ENCODE peak calls at places on chromosomes 13 and 19, in five cellular contexts. B is astrocyte, N is right cardiac atrium, H is upper lobe of right lung, D is body of pancreas. E is an unnamed sample.

GRCh38 chr13:95643471-95643813 is 1.1 kb downstream of the DZIP1 start:
- DNase-seq in D (no peak), N (no peak), H (no peak), B (peak; percentile 46), E (no peak)

GRCh38 chr13:84025828-84026227 is 143.6 kb upstream of the SLITRK1 start:
- DNase-seq in D (no peak), B (no peak), N (no peak), H (no peak), E (no peak)

GRCh38 chr13:28185256-28185655 is 46.9 kb downstream of the PAN3 start:
- DNase-seq in D (no peak), H (no peak), N (no peak), B (peak; percentile 7), E (no peak)

GRCh38 chr19:8638078-8638619 is 7.7 kb downstream of the NFILZ start:
- DNase-seq in B (peak; percentile 82), D (peak; percentile 48), N (no peak), H (peak; percentile 67), E (no peak)

GRCh38 chr13:95156208-95156607 is 145.0 kb downstream of the ABCC4 start:
- DNase-seq in D (no peak), B (no peak), N (no peak), H (no peak), E (no peak)

GRCh38 chr13:28423010-28423409 is 71.9 kb downstream of the FLT1 start:
- DNase-seq in N (peak; percentile 26), D (no peak), H (peak; percentile 77), B (no peak), E (peak; percentile 30)

GRCh38 chr13:58434943-58435342 is 803.4 kb downstream of the PCDH17 start:
- DNase-seq in N (no peak), B (no peak), D (no peak), H (no peak), E (no peak)

GRCh38 chr13:43786472-43786765 is 353 bp downstream of the ENOX1 start:
- DNase-seq in N (peak; percentile 32), H (no peak), D (peak; percentile 16), B (no peak), E (no peak)

GRCh38 chr19:34816708-34817107 is 43.7 kb upstream of the ZNF599 start:
- DNase-seq in N (no peak), B (no peak), D (no peak), H (no peak), E (no peak)

GRCh38 chr13:34695063-34695462 is 247.0 kb upstream of the NBEA start:
- DNase-seq in B (no peak), H (no peak), N (no peak), D (no peak), E (no peak)

GRCh38 chr19:42301646-42302204 is at the start of gene PRR19:
- DNase-seq in H (no peak), N (no peak), D (no peak), B (no peak), E (no peak)

GRCh38 chr13:21458457-21458815 is 667 bp downstream of the ZDHHC20 start:
- DNase-seq in D (peak; percentile 60), H (peak; percentile 80), B (no peak), N (peak; percentile 38), E (peak; percentile 35)

GRCh38 chr19:6379744-6380143 is 4.0 kb upstream of the PSPN start:
- DNase-seq in H (no peak), D (no peak), B (no peak), N (no peak), E (no peak)

GRCh38 chr13:49530452-49530851 is 34.7 kb downstream of the PHF11 start:
- DNase-seq in H (no peak), B (no peak), N (no peak), D (no peak), E (no peak)

GRCh38 chr19:14165986-14166385 is 29.6 kb upstream of the ASF1B start:
- DNase-seq in B (no peak), H (no peak), D (no peak), N (no peak), E (no peak)

GRCh38 chr19:28400953-28401671 is 811.8 kb downstream of the UQCRFS1 start:
- DNase-seq in H (no peak), B (no peak), D (no peak), N (no peak), E (no peak)

GRCh38 chr19:48873476-48874308 is 1.5 kb downstream of the PPP1R15A start:
- DNase-seq in H (no peak), D (no peak), B (no peak), N (no peak), E (no peak)

GRCh38 chr19:45469835-45470146 is 2.0 kb downstream of the FOSB start:
- DNase-seq in H (no peak), D (no peak), N (no peak), B (no peak), E (no peak)

GRCh38 chr13:99367663-99368448 is 60.7 kb upstream of the GPR183 start:
- DNase-seq in N (no peak), B (no peak), H (no peak), D (no peak), E (no peak)

GRCh38 chr13:47719164-47719563 is 281.9 kb downstream of the SUCLA2 start:
- DNase-seq in B (no peak), D (no peak), N (no peak), H (no peak), E (no peak)

GRCh38 chr13:67135356-67135755 is 94.8 kb downstream of the PCDH9 start:
- DNase-seq in B (no peak), H (no peak), D (no peak), N (no peak), E (no peak)

GRCh38 chr19:18478545-18479311 is 40.8 kb upstream of the ISYNA1 start:
- DNase-seq in D (peak; percentile 45), B (peak; percentile 74), N (peak; percentile 84), H (peak; percentile 82), E (peak; percentile 71)

GRCh38 chr13:94239135-94239534 is 240.3 kb downstream of the DCT start:
- DNase-seq in H (no peak), B (peak; percentile 87), D (no peak), N (no peak), E (no peak)

GRCh38 chr19:45640849-45641273 is 1.7 kb upstream of the EML2 start:
- DNase-seq in B (no peak), D (peak; percentile 58), H (peak; percentile 72), N (peak; percentile 20), E (peak; percentile 23)

GRCh38 chr13:80313668-80314278 is 27.2 kb downstream of the SPRY2 start:
- DNase-seq in D (no peak), N (no peak), B (no peak), H (no peak), E (no peak)

GRCh38 chr19:50649433-50650391 is at the start of gene C19orf81:
- DNase-seq in H (no peak), D (no peak), B (no peak), N (no peak), E (no peak)

GRCh38 chr13:93810264-93810663 is 583.7 kb downstream of the GPC6 start:
- DNase-seq in N (no peak), H (no peak), D (no peak), B (no peak), E (no peak)

GRCh38 chr19:50720921-50721291 is 1.3 kb upstream of the SHANK1 start:
- DNase-seq in D (no peak), H (no peak), B (no peak), N (no peak), E (no peak)

GRCh38 chr13:112892759-112893569 is 76.0 kb upstream of the MCF2L start:
- DNase-seq in N (no peak), B (no peak), D (peak; percentile 45), H (no peak), E (no peak)

DNA sequence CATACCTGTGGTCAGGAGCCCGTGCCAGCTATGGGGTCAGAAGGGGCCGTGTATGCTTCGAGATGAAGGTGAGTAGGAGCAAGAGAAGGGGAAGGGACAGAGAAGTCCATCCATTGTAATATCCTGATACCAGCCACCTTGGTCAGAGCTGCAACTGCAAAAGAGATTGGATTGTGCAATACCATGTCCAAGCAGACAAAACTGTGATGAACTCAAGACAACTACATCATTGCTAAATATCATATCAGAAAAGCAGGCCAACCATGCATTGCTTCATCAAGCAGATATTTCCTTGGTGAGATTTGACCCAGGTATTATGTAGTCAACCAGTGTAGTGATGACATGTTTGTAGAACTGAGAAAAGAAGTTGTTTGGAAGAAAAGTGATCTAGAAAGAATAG is 12.1 kb downstream of the HNRNPUL1 start:
- DNase-seq in H (no peak), D (no peak), N (no peak), B (no peak), E (no peak)
- H3K4me1 ChIP-seq in H (no peaks in the 10 kb centered on the region), D (no peaks in the 10 kb centered on the region), N (no peaks in the 10 kb centered on the region), B (no peaks in the 10 kb centered on the region), E (no peaks in the 10 kb centered on the region)

DNA sequence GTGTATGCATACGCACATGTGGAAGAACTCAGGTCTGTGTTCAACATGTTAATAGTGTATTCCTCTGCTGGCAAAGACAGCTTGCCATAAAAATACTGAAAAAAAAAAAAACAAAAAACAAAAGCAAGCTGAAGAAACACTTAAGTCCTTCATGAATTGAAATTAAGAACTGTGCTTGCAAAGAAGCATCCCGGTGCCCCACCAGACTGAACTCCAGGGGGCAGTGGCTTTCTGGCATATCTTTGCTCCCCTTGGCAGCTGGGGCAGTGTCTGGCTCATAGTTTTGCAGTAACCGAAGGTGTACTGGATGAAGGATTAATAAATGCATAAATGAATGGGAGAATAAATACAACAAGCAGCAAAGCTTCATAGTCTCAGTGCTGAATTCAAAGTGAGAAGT is 187.6 kb downstream of the LHFPL6 start:
- DNase-seq in D (peak; percentile 33), B (no peak), N (peak; percentile 49), H (no peak), E (peak; percentile 60)
- H3K4me1 ChIP-seq in D (no peaks in the 10 kb centered on the region), B (peaks cover 15% of the 10 kb centered on the region), N (peaks cover 10% of the 10 kb centered on the region), H (peaks cover 16% of the 10 kb centered on the region), E (peaks cover 74% of the 10 kb centered on the region)

DNA sequence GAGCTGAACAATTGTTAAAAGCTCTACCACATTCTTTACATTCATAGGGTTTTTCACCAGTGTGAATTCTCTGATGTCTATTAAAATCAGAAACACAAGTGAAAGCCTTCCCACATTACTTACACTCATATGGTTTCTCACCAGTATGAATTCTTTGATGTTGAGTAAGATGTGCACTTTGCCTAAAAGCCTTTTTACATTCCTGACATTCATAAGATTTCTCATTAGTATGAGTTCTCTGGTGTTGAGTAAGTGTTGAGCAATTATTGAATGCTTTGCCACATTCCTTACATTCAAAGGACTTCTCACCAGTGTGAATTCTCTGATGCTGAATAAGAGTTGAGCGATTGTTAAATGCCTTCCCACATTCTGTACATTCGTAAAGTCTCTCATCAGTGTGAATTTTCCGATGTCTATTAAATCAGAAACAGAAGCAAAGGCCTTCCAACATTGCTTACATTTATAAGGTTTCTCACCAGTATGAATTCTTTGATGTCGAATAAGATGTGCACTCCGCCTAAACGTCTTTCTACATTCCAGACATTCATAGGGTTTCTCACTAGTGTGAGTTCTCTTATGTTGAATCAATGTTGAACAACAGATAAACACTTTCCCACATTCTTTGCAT is 14.2 kb upstream of the ZFP30 start:
- DNase-seq in D (no peak), N (no peak), H (no peak), B (no peak), E (no peak)
- H3K4me1 ChIP-seq in D (no peaks in the 10 kb centered on the region), N (no peaks in the 10 kb centered on the region), H (no peaks in the 10 kb centered on the region), B (no peaks in the 10 kb centered on the region), E (no peaks in the 10 kb centered on the region)

GRCh38 chr19:46928951-46929350 is 68.2 kb downstream of the ARHGAP35 start:
- DNase-seq in B (no peak), N (no peak), D (no peak), H (no peak), E (no peak)
- H3K4me1 ChIP-seq in B (peaks cover 44% of the 10 kb centered on the region), N (peaks cover 27% of the 10 kb centered on the region), D (peaks cover 21% of the 10 kb centered on the region), H (peaks cover 55% of the 10 kb centered on the region), E (peaks cover 100% of the 10 kb centered on the region)

GRCh38 chr19:10422846-10423245 is 2.5 kb downstream of the PDE4A start:
- DNase-seq in N (no peak), D (no peak), H (no peak), B (no peak), E (no peak)
- H3K4me1 ChIP-seq in N (peaks cover 4% of the 10 kb centered on the region), D (peaks cover 37% of the 10 kb centered on the region), H (peaks cover 45% of the 10 kb centered on the region), B (peaks cover 39% of the 10 kb centered on the region), E (peaks cover 37% of the 10 kb centered on the region)